ENCODE peak calls at places on chromosomes 6 and 20, in six cellular contexts. G, O, X, B, T and J are unnamed samples.

GRCh38 chr6:7324520-7324919 is 11.5 kb upstream of the SSR1 start:
- DNase-seq in G (no peak), O (no peak), X (no peak), B (no peak), T (no peak), J (no peak)

GRCh38 chr20:61405007-61405406 is 152.9 kb downstream of the CDH4 start:
- DNase-seq in G (no peak), O (no peak), X (no peak), B (no peak), T (no peak), J (no peak)

GRCh38 chr20:50980851-50981713 is 22.5 kb downstream of the MOCS3 start:
- DNase-seq in G (no peak), O (no peak), X (peak; percentile 64), B (peak; percentile 80), T (peak; percentile 38), J (peak; percentile 65)

GRCh38 chr6:107536183-107536582 is 46.3 kb downstream of the SOBP start:
- DNase-seq in G (no peak), O (no peak), X (no peak), B (no peak), T (no peak), J (no peak)

GRCh38 chr6:140153703-140154102 is 779.3 kb upstream of the CITED2 start:
- DNase-seq in G (no peak), O (peak; percentile 2), X (no peak), B (no peak), T (no peak), J (no peak)

GRCh38 chr6:2839195-2839981 is 2.3 kb downstream of the SERPINB1 start:
- DNase-seq in G (no peak), O (peak; percentile 47), X (no peak), B (no peak), T (no peak), J (no peak)

GRCh38 chr20:41087777-41088176 is 49.6 kb upstream of the PLCG1 start:
- DNase-seq in G (no peak), O (no peak), X (no peak), B (no peak), T (no peak), J (no peak)

GRCh38 chr6:36067374-36068011 is 39.9 kb downstream of the MAPK14 start:
- DNase-seq in G (no peak), O (no peak), X (no peak), B (no peak), T (no peak), J (no peak)

GRCh38 chr6:156944412-156944811 is 167.2 kb downstream of the ARID1B start:
- DNase-seq in G (no peak), O (no peak), X (no peak), B (no peak), T (no peak), J (no peak)

GRCh38 chr6:115947964-115948541 is 112.6 kb downstream of the FRK start:
- DNase-seq in G (no peak), O (no peak), X (no peak), B (no peak), T (no peak), J (no peak)

GRCh38 chr6:19999319-20000191 is 162.4 kb downstream of the ID4 start:
- DNase-seq in G (peak; percentile 31), O (no peak), X (no peak), B (peak; percentile 55), T (no peak), J (peak; percentile 11)

GRCh38 chr6:125824946-125825786 is 34.4 kb downstream of the NCOA7 start:
- DNase-seq in G (no peak), O (no peak), X (no peak), B (peak; percentile 50), T (no peak), J (no peak)

GRCh38 chr6:22251331-22251730 is 45.5 kb downstream of the PRL start:
- DNase-seq in G (peak; percentile 12), O (no peak), X (no peak), B (no peak), T (peak; percentile 22), J (no peak)

GRCh38 chr6:102907181-102907580 is 1513.7 kb downstream of the GRIK2 start:
- DNase-seq in G (no peak), O (no peak), X (no peak), B (no peak), T (no peak), J (no peak)

GRCh38 chr6:129645371-129646139 is 64.4 kb downstream of the ARHGAP18 start:
- DNase-seq in G (no peak), O (no peak), X (no peak), B (no peak), T (no peak), J (no peak)

GRCh38 chr20:48070961-48071645 is 285.8 kb upstream of the SULF2 start:
- DNase-seq in G (no peak), O (no peak), X (no peak), B (no peak), T (no peak), J (no peak)

GRCh38 chr6:154458565-154459475 is 51.7 kb downstream of the CNKSR3 start:
- DNase-seq in G (no peak), O (no peak), X (no peak), B (peak; percentile 63), T (no peak), J (no peak)

GRCh38 chr6:234706-235372 is 57.4 kb upstream of the DUSP22 start:
- DNase-seq in G (no peak), O (no peak), X (no peak), B (no peak), T (no peak), J (no peak)

GRCh38 chr6:10800810-10801209 is 37.5 kb downstream of the MAK start:
- DNase-seq in G (peak; percentile 15), O (peak; percentile 25), X (no peak), B (no peak), T (no peak), J (no peak)

GRCh38 chr6:17291778-17292177 is 10.6 kb downstream of the RBM24 start:
- DNase-seq in G (no peak), O (no peak), X (no peak), B (peak; percentile 10), T (no peak), J (no peak)

GRCh38 chr20:34093895-34094294 is 18.1 kb downstream of the EIF2S2 start:
- DNase-seq in G (no peak), O (no peak), X (no peak), B (no peak), T (no peak), J (no peak)

GRCh38 chr6:12147557-12148316 is 135.6 kb downstream of the HIVEP1 start:
- DNase-seq in G (no peak), O (no peak), X (no peak), B (no peak), T (no peak), J (no peak)

GRCh38 chr6:73801652-73802268 is 105.8 kb downstream of the CD109 start:
- DNase-seq in G (no peak), O (no peak), X (no peak), B (no peak), T (no peak), J (no peak)

GRCh38 chr20:3461191-3461874 is 9.5 kb upstream of the ATRN start:
- DNase-seq in G (no peak), O (peak; percentile 21), X (no peak), B (no peak), T (peak; percentile 11), J (no peak)